ENCODE peak calls at places on chromosomes 5 and 9, in four cellular contexts. Q, P, O and G are unnamed samples.

GRCh38 chr9:33676746-33677505 is 118.4 kb upstream of the PRSS3 start:
- DNase-seq in Q (peak), P (peak), O (peak), G (peak)

GRCh38 chr5:1706021-1706420 is 93.6 kb downstream of the MRPL36 start:
- DNase-seq in Q (no peak), P (no peak), O (no peak), G (no peak)

GRCh38 chr5:109611505-109611904 is 78.2 kb upstream of the MAN2A1 start:
- DNase-seq in Q (no peak), P (no peak), O (no peak), G (no peak)

GRCh38 chr9:33254211-33254610 is 10.3 kb downstream of the BAG1 start:
- DNase-seq in Q (no peak), P (no peak), O (no peak), G (no peak)

GRCh38 chr5:147391781-147392180 is 118.1 kb downstream of the DPYSL3 start:
- DNase-seq in Q (no peak), P (peak), O (peak), G (no peak)

GRCh38 chr9:70156729-70157128 is 102.0 kb upstream of the SMC5 start:
- DNase-seq in Q (no peak), P (no peak), O (peak), G (no peak)

GRCh38 chr5:53126514-53126913 is 17.0 kb upstream of the MOCS2 start:
- DNase-seq in Q (no peak), P (no peak), O (peak), G (no peak)

GRCh38 chr5:16617272-16617973 is 626 bp upstream of the RETREG1 start:
- DNase-seq in Q (no peak), P (no peak), O (no peak), G (peak)

GRCh38 chr9:17799383-17799782 is 220.5 kb downstream of the SH3GL2 start:
- DNase-seq in Q (no peak), P (no peak), O (no peak), G (no peak)

GRCh38 chr5:88172847-88173758 is 95.5 kb downstream of the TMEM161B start:
- DNase-seq in Q (no peak), P (no peak), O (no peak), G (no peak)

GRCh38 chr9:31347082-31347617 is 1037.3 kb upstream of the ACO1 start:
- DNase-seq in Q (no peak), P (peak), O (no peak), G (no peak)

GRCh38 chr5:3377176-3377575 is 218.5 kb upstream of the IRX1 start:
- DNase-seq in Q (no peak), P (no peak), O (no peak), G (no peak)

GRCh38 chr9:134172198-134173126 is 8.1 kb upstream of the RNU6ATAC start:
- DNase-seq in Q (no peak), P (no peak), O (no peak), G (no peak)

GRCh38 chr9:111965566-111966019 is 69.0 kb downstream of the UGCG start:
- DNase-seq in Q (no peak), P (no peak), O (peak), G (no peak)

GRCh38 chr9:100430286-100430940 is 3.5 kb downstream of the MSANTD3 start:
- DNase-seq in Q (no peak), P (no peak), O (no peak), G (no peak)

GRCh38 chr5:150156540-150156939 is 895 bp upstream of the PDGFRB start:
- DNase-seq in Q (no peak), P (no peak), O (no peak), G (no peak)

GRCh38 chr5:73623929-73624404 is 2.0 kb upstream of the ARHGEF28 start:
- DNase-seq in Q (no peak), P (no peak), O (no peak), G (no peak)

GRCh38 chr9:4206718-4207117 is 93.2 kb downstream of the GLIS3 start:
- DNase-seq in Q (no peak), P (no peak), O (no peak), G (no peak)

GRCh38 chr5:9340095-9340494 is 205.8 kb downstream of the SEMA5A start:
- DNase-seq in Q (no peak), P (no peak), O (no peak), G (no peak)

GRCh38 chr5:56360816-56361215 is 127.7 kb upstream of the ANKRD55 start:
- DNase-seq in Q (no peak), P (no peak), O (no peak), G (no peak)

GRCh38 chr9:129241725-129242124 is 63.7 kb upstream of the IER5L start:
- DNase-seq in Q (no peak), P (no peak), O (no peak), G (no peak)

GRCh38 chr5:172509405-172509781 is 55.1 kb upstream of the SH3PXD2B start:
- DNase-seq in Q (no peak), P (no peak), O (no peak), G (no peak)

GRCh38 chr5:54874337-54875021 is 110.9 kb downstream of the ESM1 start:
- DNase-seq in Q (no peak), P (no peak), O (no peak), G (no peak)

GRCh38 chr5:113053614-113054013 is 77.0 kb downstream of the DCP2 start:
- DNase-seq in Q (no peak), P (no peak), O (no peak), G (no peak)

GRCh38 chr5:137666901-137667300 is 69.0 kb downstream of the KLHL3 start:
- DNase-seq in Q (peak), P (no peak), O (no peak), G (no peak)

GRCh38 chr9:136994180-136994884 is 2.0 kb downstream of the CLIC3 start:
- DNase-seq in Q (no peak), P (no peak), O (no peak), G (no peak)

GRCh38 chr9:100525563-100525962 is 52.3 kb upstream of the CAVIN4 start:
- DNase-seq in Q (no peak), P (no peak), O (no peak), G (no peak)

GRCh38 chr5:106121972-106122605 is 1548.6 kb downstream of the EFNA5 start:
- DNase-seq in Q (no peak), P (peak), O (peak), G (no peak)

GRCh38 chr5:107389130-107389553 is 281.6 kb downstream of the EFNA5 start:
- DNase-seq in Q (peak), P (no peak), O (peak), G (peak)

GRCh38 chr5:72661405-72661804 is 154.2 kb upstream of the ZNF366 start:
- DNase-seq in Q (no peak), P (no peak), O (no peak), G (no peak)

GRCh38 chr5:141476132-141476909 is 555 bp downstream of the PCDHGC3 start:
- DNase-seq in Q (peak), P (no peak), O (peak), G (no peak)

GRCh38 chr9:89701221-89701798 is 96.5 kb downstream of the GADD45G start:
- DNase-seq in Q (no peak), P (no peak), O (no peak), G (no peak)

GRCh38 chr9:136437430-136437829 is 2.2 kb downstream of the INPP5E start:
- DNase-seq in Q (no peak), P (peak), O (peak), G (no peak)

GRCh38 chr5:37005946-37006540 is 129.5 kb downstream of the NIPBL start:
- DNase-seq in Q (peak), P (peak), O (peak), G (no peak)

GRCh38 chr5:111453747-111454146 is 58.6 kb downstream of the STARD4 start:
- DNase-seq in Q (peak), P (no peak), O (no peak), G (no peak)

GRCh38 chr5:38672059-38672791 is 115.8 kb upstream of the LIFR start:
- DNase-seq in Q (no peak), P (no peak), O (no peak), G (no peak)

GRCh38 chr5:143964919-143965318 is 153.0 kb downstream of the HMHB1 start:
- DNase-seq in Q (no peak), P (no peak), O (no peak), G (no peak)

GRCh38 chr5:68194405-68194804 is 21.2 kb upstream of the PIK3R1 start:
- DNase-seq in Q (no peak), P (no peak), O (no peak), G (no peak)